ENCODE peak calls at places on chromosomes 4 and X, in six cellular contexts. Y, W, D, H, N and M are unnamed samples.
A peak's percentile ranks its signal among the peaks of the same experiment; 100 is the strongest.

GRCh38 chr4:73944061-73944875 is 37.6 kb downstream of the PF4 start:
- DNase-seq in Y (no peak), H (peak; percentile 24), D (no peak), N (no peak), W (peak; percentile 2), M (no peak)

GRCh38 chr4:93201471-93201870 is 627.1 kb upstream of the ATOH1 start:
- DNase-seq in D (no peak), W (no peak), H (no peak), N (no peak), Y (no peak), M (no peak)

GRCh38 chrX:153778684-153779101 is 2.1 kb upstream of the SRPK3 start:
- DNase-seq in N (no peak), W (no peak), D (no peak), H (no peak), Y (no peak), M (peak; percentile 37)

GRCh38 chr4:2793920-2794706 is 1.2 kb downstream of the SH3BP2 start:
- DNase-seq in H (peak; percentile 34), N (no peak), D (peak; percentile 69), Y (no peak), W (no peak), M (peak; percentile 64)

GRCh38 chr4:98260579-98261290 is 449 bp upstream of the RAP1GDS1 start:
- DNase-seq in W (peak; percentile 82), Y (peak; percentile 94), N (peak; percentile 83), D (peak; percentile 89), H (peak; percentile 98), M (peak; percentile 97)

GRCh38 chr4:717601-718320 is 12.1 kb downstream of the PCGF3 start:
- DNase-seq in D (no peak), H (no peak), Y (no peak), N (no peak), W (no peak), M (no peak)

GRCh38 chr4:184117662-184118199 is 99.9 kb downstream of the ENPP6 start:
- DNase-seq in H (no peak), N (no peak), Y (no peak), W (no peak), D (no peak), M (no peak)

GRCh38 chrX:129726307-129727111 is 12.3 kb upstream of the XPNPEP2 start:
- DNase-seq in D (peak; percentile 21), Y (peak; percentile 50), W (peak; percentile 36), H (peak; percentile 76), N (no peak), M (peak; percentile 41)

GRCh38 chr4:74547042-74547441 is 102.1 kb downstream of the AREG start:
- DNase-seq in D (no peak), H (peak; percentile 43), W (no peak), N (no peak), Y (no peak), M (no peak)

GRCh38 chrX:53287493-53288138 is 6.2 kb upstream of the IQSEC2 start:
- DNase-seq in N (peak; percentile 11), W (no peak), D (no peak), Y (no peak), H (peak; percentile 45), M (peak; percentile 88)

DNA sequence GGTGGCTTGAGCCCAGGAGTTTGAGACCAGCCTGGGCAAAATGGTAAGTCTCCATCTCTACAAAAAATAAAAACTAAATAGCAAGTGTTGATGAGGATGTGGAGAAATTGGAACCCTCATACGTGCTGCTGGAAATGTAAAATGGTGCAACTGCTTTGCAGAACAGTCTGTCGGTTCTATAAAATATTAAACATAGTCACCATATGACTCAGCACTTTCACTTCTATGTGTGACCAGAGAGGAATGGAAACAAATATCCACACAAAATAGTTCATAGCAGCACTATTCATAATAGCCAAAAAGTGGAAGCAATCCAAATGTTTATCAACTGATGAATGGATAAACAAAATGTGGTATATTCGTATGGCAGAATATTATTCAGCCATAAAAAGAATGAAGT is 60.8 kb upstream of the FMR1 start:
- DNase-seq in W (no peak), N (no peak), Y (no peak), D (no peak), H (no peak), M (no peak)
- TF ChIP-seq MYC in W (no peak), N (no peak), Y (no peak), D (no peak), H (no peak), M (no peak)

GRCh38 chrX:97295954-97296353 is 412.2 kb downstream of the RPA4 start:
- DNase-seq in N (no peak), D (no peak), H (no peak), Y (no peak), W (no peak), M (no peak)
- TF ChIP-seq MYC in N (no peak), D (no peak), H (no peak), Y (no peak), W (no peak), M (no peak)

GRCh38 chr4:152255437-152255836 is 280.5 kb downstream of the FBXW7 start:
- DNase-seq in N (peak; percentile 63), W (no peak), H (peak; percentile 83), Y (no peak), D (no peak), M (peak; percentile 52)
- TF ChIP-seq MYC in N (no peak), W (no peak), H (no peak), Y (no peak), D (no peak), M (no peak)

GRCh38 chrX:24231780-24232179 is 82.1 kb downstream of the SUPT20HL2 start:
- DNase-seq in H (no peak), Y (no peak), W (no peak), D (no peak), N (no peak), M (no peak)

GRCh38 chrX:24229400-24229879 is 79.9 kb downstream of the ZFX start:
- DNase-seq in D (no peak), Y (no peak), W (no peak), N (no peak), H (no peak), M (no peak)

GRCh38 chrX:24229967-24230366 is 80.4 kb downstream of the ZFX start:
- DNase-seq in Y (no peak), N (no peak), W (no peak), H (no peak), D (no peak), M (no peak)

GRCh38 chrX:24228596-24228995 is 79.1 kb downstream of the ZFX start:
- DNase-seq in N (no peak), H (no peak), D (no peak), Y (no peak), W (no peak), M (no peak)

DNA sequence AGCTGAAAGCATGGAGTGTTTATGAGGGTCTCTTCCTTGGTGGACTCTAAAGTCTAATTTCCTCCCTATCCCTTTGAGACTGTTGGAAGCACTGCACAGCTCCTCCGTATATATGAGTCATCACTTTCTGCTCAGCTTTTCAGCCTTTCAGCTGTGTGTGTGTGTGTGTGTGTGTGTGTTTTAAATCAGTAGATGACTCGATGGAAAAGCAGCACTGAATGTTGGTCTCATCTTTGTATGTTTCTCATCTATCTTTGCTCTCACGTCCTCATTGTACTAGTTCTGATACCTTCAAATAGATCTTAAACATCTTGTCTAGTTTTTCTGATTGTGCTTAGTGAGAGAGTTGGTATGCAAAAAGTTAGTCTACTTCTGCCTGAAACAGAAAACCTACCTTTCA is 81.6 kb downstream of the ZFX start:
- DNase-seq in N (no peak), Y (peak; percentile 38), H (peak; percentile 53), W (peak; percentile 44), D (no peak), M (peak; percentile 64)
- TF ChIP-seq MYC in N (no peak), Y (no peak), H (no peak), W (no peak), D (no peak), M (no peak)

GRCh38 chrX:23782455-23782854 is 518 bp upstream of the SAT1 start:
- DNase-seq in H (no peak), D (peak; percentile 58), Y (no peak), W (no peak), N (no peak), M (no peak)
- TF ChIP-seq MYC in H (no peak), D (no peak), Y (no peak), W (no peak), N (no peak), M (no peak)

DNA sequence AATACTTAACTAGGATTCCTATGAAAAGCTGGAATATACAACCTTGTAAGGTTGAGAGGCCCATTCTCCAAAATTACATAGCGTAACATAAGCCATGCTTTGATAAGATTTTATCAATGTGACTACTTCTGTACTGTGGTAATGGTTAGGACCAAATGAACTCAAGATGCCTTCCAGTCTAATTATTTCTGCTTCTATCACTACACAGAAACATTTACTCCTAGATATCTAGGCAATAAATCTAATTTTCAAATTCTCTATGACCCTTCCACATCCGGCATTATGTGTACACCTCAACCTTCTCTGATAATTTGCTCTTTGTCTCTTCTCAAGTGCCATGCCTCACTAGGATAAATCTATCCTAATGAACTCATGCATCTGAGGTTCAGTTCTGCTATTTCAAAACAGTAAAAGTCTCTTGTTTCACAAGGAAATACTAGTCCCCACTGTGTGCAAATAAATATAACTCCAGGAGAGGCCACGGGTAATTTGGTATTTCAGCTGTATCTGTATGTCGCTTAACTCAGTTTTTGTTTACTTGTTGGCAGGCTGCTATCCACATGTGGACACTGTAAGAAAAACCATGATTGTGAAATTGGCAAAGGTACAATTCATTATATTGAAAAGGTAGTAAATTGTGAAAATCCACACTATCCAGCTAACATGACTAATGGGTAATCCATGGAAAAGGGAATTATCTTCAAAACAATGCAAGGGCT is 93.3 kb downstream of the PRDM5 start:
- DNase-seq in Y (no peak), H (no peak), W (no peak), N (no peak), D (no peak), M (no peak)
- TF ChIP-seq MYC in Y (no peak), H (no peak), W (no peak), N (no peak), D (no peak), M (no peak)

DNA sequence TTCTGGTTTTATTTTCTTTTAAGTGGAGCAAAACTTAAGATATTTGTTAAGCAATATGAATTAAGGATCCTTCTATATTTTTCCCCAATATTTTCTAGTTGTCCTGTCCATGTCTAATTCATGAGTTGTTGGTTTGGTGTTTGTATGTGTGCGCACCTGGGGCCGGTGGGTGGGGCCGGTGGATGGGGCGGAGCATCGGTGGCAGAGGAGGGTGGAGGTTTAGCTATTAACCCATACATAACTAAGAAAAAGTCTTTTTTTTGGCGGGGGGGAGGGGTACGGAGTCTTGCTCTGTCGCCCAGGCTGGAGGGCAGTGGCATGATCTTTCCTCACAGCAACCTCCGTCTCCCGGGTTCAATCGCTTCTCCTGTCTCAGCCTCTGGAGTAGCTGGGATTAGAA is 489.8 kb downstream of the PDGFC start:
- DNase-seq in W (no peak), H (no peak), D (no peak), Y (no peak), N (no peak), M (no peak)
- TF ChIP-seq MYC in W (no peak), H (no peak), D (no peak), Y (no peak), N (no peak), M (no peak)